ENCODE peak calls at places on chromosomes 7 and 10, in eight cellular contexts. Z is HCT116, Q is prostate gland, O is GM12892, D is endothelial cell of umbilical vein, N is transverse colon, P is GM12878, U is Panc1. J is an unnamed sample.

GRCh38 chr7:123770378-123770777 is 21.6 kb upstream of the WASL start:
- DNase-seq in Q (no peak), D (no peak), O (no peak), Z (no peak), P (no peak), U (no peak), N (no peak), J (peak; percentile 4)

GRCh38 chr10:111976557-111976956 is 207.0 kb downstream of the GPAM start:
- DNase-seq in D (no peak), N (no peak), Z (no peak), P (no peak), O (no peak), Q (no peak), U (no peak), J (no peak)

GRCh38 chr7:25244193-25244592 is 15.9 kb upstream of the NPVF start:
- DNase-seq in O (no peak), N (no peak), Z (no peak), U (no peak), P (no peak), D (no peak), Q (no peak), J (no peak)

GRCh38 chr7:127654404-127655392 is 2.7 kb downstream of the SND1 start:
- DNase-seq in Q (no peak), D (no peak), N (no peak), U (no peak), O (no peak), Z (no peak), P (no peak), J (no peak)

GRCh38 chr7:24721378-24722030 is 35.8 kb downstream of the GSDME start:
- DNase-seq in P (no peak), Q (no peak), D (no peak), O (no peak), N (no peak), U (no peak), Z (no peak), J (no peak)

GRCh38 chr7:3301472-3301778 is 373 bp downstream of the SDK1 start:
- DNase-seq in O (no peak), N (no peak), P (no peak), D (no peak), U (no peak), Q (no peak), Z (no peak), J (no peak)

GRCh38 chr10:66836057-66836456 is 89.8 kb upstream of the LRRTM3 start:
- DNase-seq in D (no peak), P (no peak), O (no peak), Z (no peak), N (no peak), U (no peak), Q (no peak), J (no peak)

GRCh38 chr10:51001587-51001986 is 72.7 kb upstream of the PRKG1 start:
- DNase-seq in U (no peak), Z (no peak), P (no peak), O (no peak), Q (no peak), N (no peak), D (peak; percentile 36), J (no peak)

GRCh38 chr10:102112210-102112817 is 7.9 kb downstream of the LDB1 start:
- DNase-seq in D (no peak), Q (no peak), U (no peak), P (no peak), O (no peak), N (no peak), Z (no peak), J (no peak)

GRCh38 chr10:85558533-85558932 is 808.1 kb downstream of the GRID1 start:
- DNase-seq in U (no peak), Z (no peak), Q (no peak), P (no peak), O (no peak), D (no peak), N (no peak), J (no peak)

GRCh38 chr10:131177431-131178327 is 133.8 kb downstream of the TCERG1L start:
- DNase-seq in U (no peak), Z (no peak), P (no peak), Q (peak; percentile 22), N (no peak), D (no peak), O (no peak), J (no peak)

GRCh38 chr7:54802841-54803240 is 43.8 kb upstream of the SEC61G start:
- DNase-seq in O (no peak), U (no peak), D (no peak), Q (no peak), P (no peak), Z (no peak), N (no peak), J (no peak)

GRCh38 chr10:119533473-119533872 is 9.0 kb downstream of the RGS10 start:
- DNase-seq in D (no peak), O (no peak), Z (no peak), Q (no peak), P (no peak), U (no peak), N (no peak), J (no peak)

GRCh38 chr10:61606971-61607907 is 55.5 kb upstream of the CABCOCO1 start:
- DNase-seq in D (peak; percentile 19), P (no peak), N (no peak), O (no peak), Q (no peak), Z (peak; percentile 19), U (no peak), J (no peak)

GRCh38 chr7:128117691-128118090 is 86.5 kb upstream of the LRRC4 start:
- DNase-seq in P (no peak), Z (no peak), O (no peak), N (no peak), Q (no peak), U (no peak), D (no peak), J (no peak)

GRCh38 chr7:50552921-50553320 is 12.3 kb downstream of the DDC start:
- DNase-seq in Q (no peak), Z (no peak), P (no peak), O (no peak), N (no peak), D (peak; percentile 46), U (no peak), J (no peak)
- TF ChIP-seq POLR2AphosphoS5 in Q (no peak), Z (no peak), P (no peak), O (no peak), N (no peak), D (no peak), U (no peak), J (no peak)

DNA sequence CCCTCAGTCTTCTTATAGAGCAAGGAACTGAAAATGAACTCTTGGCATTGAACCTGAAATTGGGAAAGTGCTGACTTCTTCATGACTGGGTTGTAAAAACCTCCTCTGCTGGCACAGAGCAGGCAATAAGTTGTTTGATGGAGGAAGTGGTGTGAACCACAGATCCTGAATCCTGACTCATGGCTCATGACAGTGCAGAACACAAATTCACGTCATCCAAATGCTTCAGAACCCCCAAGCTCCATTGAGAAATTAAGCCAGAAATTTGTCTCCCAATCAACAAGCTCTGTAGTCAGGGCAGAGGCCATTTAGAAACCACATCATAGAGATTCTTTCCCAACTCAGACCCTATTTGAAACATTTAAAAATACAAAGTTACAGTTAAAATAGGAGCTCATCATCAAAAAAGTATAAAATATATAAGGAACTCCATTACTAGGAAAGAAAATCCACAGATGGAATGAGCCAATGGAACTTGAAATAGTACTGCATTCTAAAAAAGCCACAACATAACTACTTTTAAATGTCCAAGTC is 10.3 kb upstream of the STK17A start:
- DNase-seq in Z (peak; percentile 38), D (peak; percentile 80), U (peak; percentile 77), N (peak; percentile 25), O (no peak), Q (no peak), P (no peak), J (no peak)
- TF ChIP-seq POLR2AphosphoS5 in Z (no peak), D (peak; percentile 54), U (no peak), N (no peak), O (no peak), Q (no peak), P (no peak), J (no peak)

GRCh38 chr7:35694161-35694783 is 663 bp downstream of the HERPUD2 start:
- DNase-seq in Z (no peak), D (no peak), N (no peak), O (no peak), P (no peak), U (no peak), Q (peak; percentile 6), J (no peak)

GRCh38 chr7:35695628-35695888 is 623 bp upstream of the HERPUD2 start:
- DNase-seq in Z (no peak), P (no peak), U (no peak), N (no peak), D (no peak), O (no peak), Q (no peak), J (no peak)

GRCh38 chr7:35695987-35696386 is 1.1 kb upstream of the HERPUD2 start:
- DNase-seq in N (no peak), D (no peak), Z (no peak), Q (no peak), P (no peak), O (no peak), U (no peak), J (no peak)

GRCh38 chr7:35697414-35698175 is 2.7 kb upstream of the HERPUD2 start:
- DNase-seq in U (no peak), Q (no peak), P (no peak), D (peak; percentile 60), Z (no peak), O (no peak), N (no peak), J (no peak)

DNA sequence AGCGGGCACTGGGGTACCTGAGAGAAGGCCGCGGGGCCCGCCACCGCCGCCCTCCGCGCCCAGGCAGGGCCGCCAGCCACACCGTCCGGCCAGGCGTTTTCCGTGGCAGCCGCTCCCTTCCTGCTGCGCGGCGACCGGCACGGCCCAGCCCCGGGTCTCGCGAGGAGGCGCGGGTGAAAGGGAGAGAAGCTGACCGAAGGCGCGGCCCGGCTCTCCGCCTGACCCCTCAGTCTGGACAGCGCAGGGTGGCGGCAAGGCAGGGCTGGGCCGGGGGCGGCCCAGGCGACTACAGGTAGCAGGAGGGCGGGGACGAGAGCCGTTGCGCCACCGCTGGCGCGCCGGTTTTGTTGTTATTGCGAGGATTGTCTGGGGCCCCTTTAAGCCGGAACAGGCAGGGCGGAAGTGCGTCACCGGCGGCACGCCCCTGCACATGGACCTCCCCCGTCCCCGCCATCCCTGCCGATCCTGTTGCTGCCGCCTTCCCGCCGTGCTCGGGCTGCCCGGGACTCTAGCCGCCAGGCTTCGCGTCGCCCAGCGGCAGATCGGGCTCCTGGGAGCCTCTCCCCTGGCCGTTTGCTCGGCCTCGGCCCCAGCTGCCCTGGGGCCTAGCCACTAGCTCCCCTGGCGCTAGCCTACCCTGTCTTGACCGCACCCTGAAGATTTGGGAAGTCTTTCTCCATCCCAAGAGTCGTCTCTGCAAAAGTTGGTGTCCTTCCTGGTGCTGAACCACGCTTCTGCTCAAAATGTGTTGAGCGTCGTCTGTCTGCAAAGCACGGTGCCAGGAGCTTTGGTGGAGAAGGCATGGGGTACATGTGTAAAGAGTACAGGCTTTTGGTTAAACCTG is at the start of gene HERPUD2:
- DNase-seq in Z (peak; percentile 81), Q (peak; percentile 96), O (peak; percentile 86), N (peak; percentile 96), U (peak; percentile 75), P (peak; percentile 71), D (peak; percentile 91), J (peak; percentile 85)
- TF ChIP-seq POLR2AphosphoS5 in Z (peak; percentile 94), Q (peak; percentile 96), O (peak; percentile 86), N (peak; percentile 95), U (peak; percentile 97), P (peak; percentile 89), D (peak; percentile 89), J (peak; percentile 88)

DNA sequence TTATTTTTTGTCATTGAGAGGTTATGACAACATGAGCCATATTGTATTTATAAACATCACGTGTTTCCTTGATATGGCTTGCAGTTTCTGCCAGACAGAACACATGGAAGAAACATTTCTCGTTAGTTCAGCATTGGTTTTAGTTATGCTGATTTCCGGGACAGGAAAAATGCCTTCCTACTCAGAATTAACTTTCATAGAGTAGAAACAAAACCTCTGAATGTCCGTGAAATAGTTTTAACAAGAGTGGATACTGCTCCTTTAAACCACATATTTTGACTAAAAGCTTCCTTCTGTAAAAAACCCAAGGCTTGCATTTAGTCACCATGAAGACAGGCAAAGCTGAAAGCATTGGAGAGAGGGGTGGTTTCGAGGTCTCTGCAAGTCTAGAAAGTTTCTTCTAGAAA is 240.4 kb downstream of the KIAA1217 start:
- DNase-seq in U (no peak), O (no peak), Z (no peak), Q (no peak), N (no peak), P (no peak), D (peak; percentile 43), J (no peak)
- TF ChIP-seq POLR2AphosphoS5 in U (no peak), O (no peak), Z (no peak), Q (peak; percentile 32), N (no peak), P (no peak), D (no peak), J (no peak)